ENCODE peak calls at places on chromosomes 7 and 10, in four cellular contexts. One of them, this sample, is unnamed.

GRCh38 chr7:116653646-116654045 is 18.4 kb upstream of the MET start:
- DNase-seq in lower lobe of right lung: no peak
- DNase-seq in psoas muscle: no peak
- DNase-seq in nephron progenitor cell: no peak
- DNase-seq in this sample: no peak

GRCh38 chr10:71728218-71728737 is 8.7 kb upstream of the C10orf105 start:
- DNase-seq in nephron progenitor cell: no peak
- DNase-seq in psoas muscle: no peak
- DNase-seq in lower lobe of right lung: no peak
- DNase-seq in this sample: no peak

GRCh38 chr7:29987821-29988317 is 1.7 kb downstream of the SCRN1 start:
- DNase-seq in lower lobe of right lung: no peak
- DNase-seq in nephron progenitor cell: no peak
- DNase-seq in psoas muscle: no peak
- DNase-seq in this sample: no peak

GRCh38 chr7:633381-634018 is 93.0 kb upstream of the DNAAF5 start:
- DNase-seq in psoas muscle: no peak
- DNase-seq in nephron progenitor cell: no peak
- DNase-seq in lower lobe of right lung: no peak
- DNase-seq in this sample: no peak

GRCh38 chr7:22934023-22934422 is 79.9 kb downstream of the HYCC1 start:
- DNase-seq in lower lobe of right lung: no peak
- DNase-seq in nephron progenitor cell: no peak
- DNase-seq in psoas muscle: no peak
- DNase-seq in this sample: no peak

GRCh38 chr7:115910541-115911164 is 119.9 kb downstream of the TFEC start:
- DNase-seq in lower lobe of right lung: no peak
- DNase-seq in nephron progenitor cell: no peak
- DNase-seq in psoas muscle: no peak
- DNase-seq in this sample: no peak

GRCh38 chr7:6476596-6477374 is 29.0 kb upstream of the DAGLB start:
- DNase-seq in lower lobe of right lung: no peak
- DNase-seq in nephron progenitor cell: no peak
- DNase-seq in psoas muscle: no peak
- DNase-seq in this sample: no peak

GRCh38 chr10:52637592-52637991 is 135.0 kb downstream of the MBL2 start:
- DNase-seq in lower lobe of right lung: no peak
- DNase-seq in nephron progenitor cell: no peak
- DNase-seq in psoas muscle: no peak
- DNase-seq in this sample: no peak

GRCh38 chr10:34235164-34235832 is 579.8 kb downstream of the PARD3 start:
- DNase-seq in psoas muscle: no peak
- DNase-seq in lower lobe of right lung: no peak
- DNase-seq in nephron progenitor cell: no peak
- DNase-seq in this sample: no peak

GRCh38 chr10:33376976-33377657 is 42.6 kb upstream of the NRP1 start:
- DNase-seq in psoas muscle: no peak
- DNase-seq in nephron progenitor cell: no peak
- DNase-seq in lower lobe of right lung: no peak
- DNase-seq in this sample: no peak

GRCh38 chr10:13331641-13332040 is 16.5 kb downstream of the SEPHS1 start:
- DNase-seq in nephron progenitor cell: no peak
- DNase-seq in psoas muscle: no peak
- DNase-seq in lower lobe of right lung: no peak
- DNase-seq in this sample: no peak

GRCh38 chr10:72353963-72354355 is 760 bp downstream of the DNAJB12 start:
- DNase-seq in nephron progenitor cell: peak
- DNase-seq in lower lobe of right lung: no peak
- DNase-seq in psoas muscle: peak
- DNase-seq in this sample: no peak

GRCh38 chr10:61896854-61897661 is 4.4 kb upstream of the ARID5B start:
- DNase-seq in nephron progenitor cell: peak
- DNase-seq in psoas muscle: peak
- DNase-seq in lower lobe of right lung: peak
- DNase-seq in this sample: peak

GRCh38 chr7:127845497-127846214 is 185.6 kb downstream of the LRRC4 start:
- DNase-seq in nephron progenitor cell: no peak
- DNase-seq in lower lobe of right lung: no peak
- DNase-seq in psoas muscle: no peak
- DNase-seq in this sample: no peak

GRCh38 chr7:92904292-92905131 is 68.1 kb upstream of the CDK6 start:
- DNase-seq in psoas muscle: no peak
- DNase-seq in nephron progenitor cell: no peak
- DNase-seq in lower lobe of right lung: peak
- DNase-seq in this sample: peak